ENCODE peak calls at places on chromosomes 11 and 22, in five cellular contexts. One of them, this sample, is unnamed.

GRCh38 chr11:63937713-63938480 is 905 bp upstream of the NAA40 start:
- DNase-seq in kidney epithelial cell: no peak
- DNase-seq in right atrium auricular region: no peak
- DNase-seq in HCT116: no peak
- DNase-seq in GM03348: no peak
- DNase-seq in this sample: no peak

GRCh38 chr11:67500818-67501584 is 4.2 kb downstream of the PITPNM1 start:
- DNase-seq in kidney epithelial cell: no peak
- DNase-seq in right atrium auricular region: no peak
- DNase-seq in HCT116: no peak
- DNase-seq in GM03348: no peak
- DNase-seq in this sample: no peak

GRCh38 chr11:72189448-72190250 is 2.3 kb upstream of the FOLR1 start:
- DNase-seq in right atrium auricular region: no peak
- DNase-seq in kidney epithelial cell: no peak
- DNase-seq in GM03348: peak; percentile 32
- DNase-seq in HCT116: no peak
- DNase-seq in this sample: no peak

GRCh38 chr22:20750461-20751184 is 23.3 kb upstream of the SERPIND1 start:
- DNase-seq in right atrium auricular region: peak; percentile 69
- DNase-seq in kidney epithelial cell: peak; percentile 64
- DNase-seq in GM03348: peak; percentile 89
- DNase-seq in HCT116: no peak
- DNase-seq in this sample: peak; percentile 22

GRCh38 chr22:38578505-38578904 is 8.5 kb upstream of the DMC1 start:
- DNase-seq in right atrium auricular region: no peak
- DNase-seq in kidney epithelial cell: no peak
- DNase-seq in HCT116: no peak
- DNase-seq in GM03348: no peak
- DNase-seq in this sample: no peak

GRCh38 chr11:133656100-133656635 is 123.9 kb upstream of the OPCML start:
- DNase-seq in right atrium auricular region: no peak
- DNase-seq in HCT116: no peak
- DNase-seq in kidney epithelial cell: no peak
- DNase-seq in GM03348: no peak
- DNase-seq in this sample: no peak

GRCh38 chr11:65859812-65860277 is 388 bp upstream of the MUS81 start:
- DNase-seq in GM03348: no peak
- DNase-seq in right atrium auricular region: peak; percentile 67
- DNase-seq in kidney epithelial cell: no peak
- DNase-seq in HCT116: no peak
- DNase-seq in this sample: no peak

GRCh38 chr11:110430267-110431211 is 791 bp downstream of the FDX1 start:
- DNase-seq in kidney epithelial cell: no peak
- DNase-seq in GM03348: peak; percentile 47
- DNase-seq in HCT116: no peak
- DNase-seq in right atrium auricular region: no peak
- DNase-seq in this sample: no peak

GRCh38 chr22:50697667-50698506 is 25.3 kb downstream of the SHANK3 start:
- DNase-seq in right atrium auricular region: no peak
- DNase-seq in kidney epithelial cell: no peak
- DNase-seq in GM03348: no peak
- DNase-seq in HCT116: no peak
- DNase-seq in this sample: no peak

GRCh38 chr22:21922370-21923162 is 30.1 kb downstream of the PPM1F start:
- DNase-seq in kidney epithelial cell: no peak
- DNase-seq in HCT116: no peak
- DNase-seq in GM03348: no peak
- DNase-seq in right atrium auricular region: no peak
- DNase-seq in this sample: no peak

GRCh38 chr11:81444306-81444705 is 1289.4 kb downstream of the FAM181B start:
- DNase-seq in kidney epithelial cell: no peak
- DNase-seq in HCT116: no peak
- DNase-seq in GM03348: no peak
- DNase-seq in right atrium auricular region: no peak
- DNase-seq in this sample: no peak

GRCh38 chr11:2797181-2797711 is 88.3 kb downstream of the CDKN1C start:
- DNase-seq in right atrium auricular region: peak; percentile 47
- DNase-seq in HCT116: no peak
- DNase-seq in GM03348: no peak
- DNase-seq in kidney epithelial cell: no peak
- DNase-seq in this sample: no peak

GRCh38 chr22:36659762-36660509 is 43.6 kb downstream of the CACNG2 start:
- DNase-seq in right atrium auricular region: peak; percentile 91
- DNase-seq in kidney epithelial cell: peak; percentile 74
- DNase-seq in GM03348: peak; percentile 94
- DNase-seq in HCT116: peak; percentile 91
- DNase-seq in this sample: peak; percentile 87

GRCh38 chr22:48367731-48368130 is 1459.9 kb downstream of the BRD1 start:
- DNase-seq in right atrium auricular region: no peak
- DNase-seq in HCT116: no peak
- DNase-seq in GM03348: no peak
- DNase-seq in kidney epithelial cell: no peak
- DNase-seq in this sample: no peak

GRCh38 chr11:535519-536454 is at the start of gene HRAS:
- DNase-seq in GM03348: peak; percentile 100
- DNase-seq in right atrium auricular region: peak; percentile 95
- DNase-seq in kidney epithelial cell: peak; percentile 51
- DNase-seq in HCT116: peak; percentile 86
- DNase-seq in this sample: peak; percentile 66

GRCh38 chr22:19834599-19834998 is 20.1 kb downstream of the GNB1L start:
- DNase-seq in GM03348: no peak
- DNase-seq in right atrium auricular region: no peak
- DNase-seq in HCT116: no peak
- DNase-seq in kidney epithelial cell: no peak
- DNase-seq in this sample: no peak

GRCh38 chr11:33310720-33311500 is 53.7 kb downstream of the HIPK3 start:
- DNase-seq in kidney epithelial cell: peak; percentile 16
- DNase-seq in HCT116: no peak
- DNase-seq in right atrium auricular region: no peak
- DNase-seq in GM03348: no peak
- DNase-seq in this sample: no peak

GRCh38 chr11:120652705-120653335 is 141.3 kb downstream of the GRIK4 start:
- DNase-seq in HCT116: no peak
- DNase-seq in kidney epithelial cell: no peak
- DNase-seq in GM03348: no peak
- DNase-seq in right atrium auricular region: no peak
- DNase-seq in this sample: no peak

GRCh38 chr11:68659158-68659921 is 25.0 kb upstream of the GAL start:
- DNase-seq in right atrium auricular region: peak; percentile 76
- DNase-seq in kidney epithelial cell: peak; percentile 67
- DNase-seq in GM03348: peak; percentile 64
- DNase-seq in HCT116: no peak
- DNase-seq in this sample: peak; percentile 62

GRCh38 chr11:26286472-26287066 is 45.4 kb upstream of the ANO3 start:
- DNase-seq in GM03348: peak; percentile 15
- DNase-seq in HCT116: no peak
- DNase-seq in kidney epithelial cell: no peak
- DNase-seq in right atrium auricular region: no peak
- DNase-seq in this sample: no peak

GRCh38 chr11:74141274-74141695 is 29.5 kb downstream of the C2CD3 start:
- DNase-seq in GM03348: peak; percentile 6
- DNase-seq in HCT116: no peak
- DNase-seq in kidney epithelial cell: no peak
- DNase-seq in right atrium auricular region: no peak
- DNase-seq in this sample: no peak

GRCh38 chr11:11916981-11917399 is 75.2 kb downstream of the USP47 start:
- DNase-seq in HCT116: no peak
- DNase-seq in GM03348: peak; percentile 4
- DNase-seq in kidney epithelial cell: peak; percentile 48
- DNase-seq in right atrium auricular region: no peak
- DNase-seq in this sample: peak; percentile 26

GRCh38 chr11:107271425-107271824 is 186.2 kb downstream of the CWF19L2 start:
- DNase-seq in HCT116: no peak
- DNase-seq in GM03348: no peak
- DNase-seq in kidney epithelial cell: no peak
- DNase-seq in right atrium auricular region: no peak
- DNase-seq in this sample: no peak

GRCh38 chr11:47856186-47856585 is 8.0 kb upstream of the NUP160 start:
- DNase-seq in kidney epithelial cell: no peak
- DNase-seq in HCT116: no peak
- DNase-seq in GM03348: no peak
- DNase-seq in right atrium auricular region: no peak
- DNase-seq in this sample: no peak

GRCh38 chr11:60127311-60127811 is 38.9 kb downstream of the MS4A2 start:
- DNase-seq in kidney epithelial cell: peak; percentile 51
- DNase-seq in GM03348: no peak
- DNase-seq in right atrium auricular region: no peak
- DNase-seq in HCT116: no peak
- DNase-seq in this sample: peak; percentile 42

GRCh38 chr11:66008468-66009101 is 3.2 kb upstream of the CST6 start:
- DNase-seq in GM03348: no peak
- DNase-seq in kidney epithelial cell: no peak
- DNase-seq in HCT116: no peak
- DNase-seq in right atrium auricular region: no peak
- DNase-seq in this sample: no peak

GRCh38 chr11:2534131-2534956 is 89.5 kb downstream of the KCNQ1 start:
- DNase-seq in right atrium auricular region: no peak
- DNase-seq in kidney epithelial cell: peak; percentile 7
- DNase-seq in HCT116: peak; percentile 53
- DNase-seq in GM03348: no peak
- DNase-seq in this sample: no peak

GRCh38 chr11:117717485-117718314 is 79.3 kb downstream of the DSCAML1 start:
- DNase-seq in GM03348: no peak
- DNase-seq in kidney epithelial cell: peak; percentile 10
- DNase-seq in right atrium auricular region: no peak
- DNase-seq in HCT116: no peak
- DNase-seq in this sample: peak; percentile 26

GRCh38 chr11:70700453-70700852 is 302.1 kb downstream of the CTTN start:
- DNase-seq in right atrium auricular region: no peak
- DNase-seq in GM03348: no peak
- DNase-seq in HCT116: no peak
- DNase-seq in kidney epithelial cell: no peak
- DNase-seq in this sample: no peak

GRCh38 chr11:79209540-79210266 is 231.1 kb downstream of the TENM4 start:
- DNase-seq in GM03348: no peak
- DNase-seq in right atrium auricular region: no peak
- DNase-seq in HCT116: no peak
- DNase-seq in kidney epithelial cell: no peak
- DNase-seq in this sample: no peak

GRCh38 chr11:2293396-2294339 is 8.1 kb downstream of the C11orf21 start:
- DNase-seq in right atrium auricular region: peak; percentile 55
- DNase-seq in GM03348: no peak
- DNase-seq in HCT116: no peak
- DNase-seq in kidney epithelial cell: no peak
- DNase-seq in this sample: no peak

GRCh38 chr11:91913407-91913806 is 311.2 kb upstream of the FAT3 start:
- DNase-seq in kidney epithelial cell: no peak
- DNase-seq in GM03348: no peak
- DNase-seq in HCT116: no peak
- DNase-seq in right atrium auricular region: no peak
- DNase-seq in this sample: no peak

GRCh38 chr11:1484716-1485503 is 1.7 kb downstream of the MOB2 start:
- DNase-seq in HCT116: no peak
- DNase-seq in GM03348: no peak
- DNase-seq in kidney epithelial cell: no peak
- DNase-seq in right atrium auricular region: no peak
- DNase-seq in this sample: no peak

GRCh38 chr22:25786165-25786564 is 44.2 kb downstream of the MYO18B start:
- DNase-seq in HCT116: no peak
- DNase-seq in GM03348: no peak
- DNase-seq in right atrium auricular region: no peak
- DNase-seq in kidney epithelial cell: no peak
- DNase-seq in this sample: no peak

GRCh38 chr11:116931206-116931953 is 94.0 kb upstream of the APOA1 start:
- DNase-seq in HCT116: no peak
- DNase-seq in kidney epithelial cell: no peak
- DNase-seq in right atrium auricular region: peak; percentile 63
- DNase-seq in GM03348: no peak
- DNase-seq in this sample: no peak